ENCODE peak calls at places on chromosomes 12 and 14, in seven cellular contexts. X, H, Q, F, L, W and N are unnamed samples.

GRCh38 chr12:114873656-114874055 is 189.7 kb upstream of the TBX3 start:
- DNase-seq in H (no peak), F (no peak), Q (no peak), X (no peak), L (no peak), W (no peak), N (no peak)

GRCh38 chr12:110656071-110656655 is 32.8 kb downstream of the HVCN1 start:
- DNase-seq in L (no peak), X (peak; percentile 45), H (no peak), Q (no peak), F (no peak), W (no peak), N (no peak)

GRCh38 chr14:77040309-77040994 is 11.9 kb upstream of the IRF2BPL start:
- DNase-seq in F (peak; percentile 99), L (peak; percentile 97), X (peak; percentile 90), Q (peak; percentile 100), H (peak; percentile 78), W (peak; percentile 96), N (peak; percentile 72)

GRCh38 chr14:100522616-100523021 is 64.6 kb downstream of the BEGAIN start:
- DNase-seq in H (no peak), L (no peak), W (no peak), X (peak; percentile 18), Q (peak; percentile 34), F (no peak), N (peak; percentile 7)

GRCh38 chr12:14366211-14366762 is 805 bp downstream of the ATF7IP start:
- DNase-seq in F (no peak), Q (peak; percentile 58), L (no peak), X (no peak), W (no peak), H (no peak), N (no peak)

GRCh38 chr14:51677276-51677675 is 25.6 kb downstream of the FRMD6 start:
- DNase-seq in X (no peak), L (no peak), H (no peak), F (no peak), W (no peak), Q (peak; percentile 74), N (no peak)

GRCh38 chr12:100401660-100402059 is 44.8 kb downstream of the SLC17A8 start:
- DNase-seq in Q (peak; percentile 51), X (no peak), W (no peak), H (no peak), F (no peak), L (no peak), N (no peak)

GRCh38 chr14:103825103-103825502 is 22.3 kb downstream of the PPP1R13B start:
- DNase-seq in H (no peak), L (no peak), X (no peak), F (no peak), W (no peak), Q (no peak), N (no peak)

GRCh38 chr14:94313991-94314655 is 9.0 kb downstream of the SERPINA6 start:
- DNase-seq in X (no peak), Q (peak; percentile 68), L (no peak), F (no peak), W (no peak), H (no peak), N (no peak)

GRCh38 chr14:64875350-64875749 is 4.4 kb downstream of the SPTB start:
- DNase-seq in L (no peak), F (no peak), X (no peak), Q (no peak), H (no peak), W (no peak), N (no peak)

GRCh38 chr14:100738704-100739131 is 12.0 kb downstream of the DLK1 start:
- DNase-seq in Q (no peak), F (no peak), H (no peak), X (no peak), L (no peak), W (no peak), N (no peak)

GRCh38 chr14:92538412-92539017 is 24.9 kb downstream of the RIN3 start:
- DNase-seq in H (no peak), L (no peak), F (no peak), X (no peak), W (no peak), Q (no peak), N (no peak)

GRCh38 chr14:101808894-101809670 is 47.6 kb downstream of the PPP2R5C start:
- DNase-seq in H (no peak), W (no peak), X (no peak), F (no peak), Q (no peak), L (no peak), N (no peak)

GRCh38 chr12:88723219-88723618 is 142.9 kb upstream of the KITLG start:
- DNase-seq in H (no peak), L (no peak), W (no peak), Q (peak; percentile 61), F (no peak), X (no peak), N (no peak)

GRCh38 chr14:90558983-90559590 is 162.3 kb downstream of the CALM1 start:
- DNase-seq in W (no peak), X (no peak), Q (no peak), F (no peak), H (no peak), L (no peak), N (no peak)

GRCh38 chr12:117072736-117073475 is 26.3 kb downstream of the TESC start:
- DNase-seq in F (no peak), X (peak; percentile 2), H (no peak), Q (no peak), L (no peak), W (no peak), N (no peak)